ENCODE peak calls at places on chromosome 17, in nine cellular contexts. U is nephron progenitor cell; N is epithelial cell of esophagus; Q is Karpas-422; Z is NCI-H226; X is AG09309; B is EH; F is activated naive CD4-positive, alpha-beta T cell treated with anti-CD3 and anti-CD28 coated beads, Interleukin-2, amount 10 ng/mL, durations not matched to agents 7 days and 5 days; L is CD8-positive, alpha-beta T cell. T is an unnamed sample.

GRCh38 chr17:4232168-4232813 is 31.5 kb downstream of the ANKFY1 start:
- DNase-seq in U (no peak), N (peak), Q (no peak), Z (no peak), X (peak), B (peak), F (no peak), L (no peak), T (no peak)

GRCh38 chr17:16282522-16282921 is 65.5 kb downstream of the PIGL start:
- DNase-seq in U (no peak), N (peak), Q (no peak), Z (peak), X (no peak), B (peak), F (no peak), L (no peak), T (no peak)

GRCh38 chr17:64399071-64399766 is 8.6 kb upstream of the PECAM1 start:
- DNase-seq in U (no peak), N (peak), Q (no peak), Z (peak), X (no peak), B (no peak), F (no peak), L (no peak), T (no peak)

GRCh38 chr17:69695646-69696045 is 281.1 kb downstream of the MAP2K6 start:
- DNase-seq in U (no peak), N (no peak), Q (no peak), Z (no peak), X (no peak), B (no peak), F (no peak), L (no peak), T (no peak)

GRCh38 chr17:66589892-66590291 is 245.0 kb upstream of the CACNG5 start:
- DNase-seq in U (no peak), N (no peak), Q (no peak), Z (no peak), X (no peak), B (no peak), F (no peak), L (no peak), T (no peak)

GRCh38 chr17:76390003-76390421 is 5.6 kb downstream of the SPHK1 start:
- DNase-seq in U (no peak), N (no peak), Q (peak), Z (no peak), X (no peak), B (no peak), F (no peak), L (no peak), T (no peak)

GRCh38 chr17:69857412-69857835 is 217.6 kb upstream of the KCNJ16 start:
- DNase-seq in U (no peak), N (peak), Q (no peak), Z (no peak), X (peak), B (peak), F (no peak), L (no peak), T (no peak)

GRCh38 chr17:39573447-39574298 is 34.0 kb downstream of the NEUROD2 start:
- DNase-seq in U (peak), N (peak), Q (peak), Z (peak), X (no peak), B (peak), F (peak), L (peak), T (no peak)

GRCh38 chr17:9225305-9226101 is 204.2 kb downstream of the NTN1 start:
- DNase-seq in U (no peak), N (no peak), Q (no peak), Z (no peak), X (no peak), B (no peak), F (no peak), L (no peak), T (no peak)

GRCh38 chr17:22470411-22471175 is 778.3 kb downstream of the KCNJ18 start:
- DNase-seq in U (no peak), N (no peak), Q (no peak), Z (no peak), X (no peak), B (no peak), F (no peak), L (no peak), T (no peak)

GRCh38 chr17:27572665-27573064 is 58.3 kb upstream of the LGALS9 start:
- DNase-seq in U (no peak), N (no peak), Q (no peak), Z (peak), X (no peak), B (peak), F (no peak), L (no peak), T (no peak)

GRCh38 chr17:29168079-29168758 is 12.0 kb downstream of the MYO18A start:
- DNase-seq in U (no peak), N (no peak), Q (no peak), Z (no peak), X (no peak), B (no peak), F (no peak), L (no peak), T (no peak)

GRCh38 chr17:10177921-10178788 is 20.3 kb downstream of the GAS7 start:
- DNase-seq in U (no peak), N (no peak), Q (peak), Z (no peak), X (no peak), B (peak), F (no peak), L (no peak), T (no peak)

GRCh38 chr17:79905832-79906231 is 66.6 kb upstream of the CBX4 start:
- DNase-seq in U (no peak), N (no peak), Q (peak), Z (no peak), X (no peak), B (no peak), F (no peak), L (no peak), T (no peak)

GRCh38 chr17:44279586-44280344 is 11.8 kb upstream of the SLC4A1 start:
- DNase-seq in U (peak), N (peak), Q (no peak), Z (peak), X (peak), B (peak), F (no peak), L (peak), T (peak)

GRCh38 chr17:54172654-54173316 is 350.1 kb downstream of the KIF2B start:
- DNase-seq in U (peak), N (peak), Q (peak), Z (no peak), X (no peak), B (no peak), F (no peak), L (no peak), T (no peak)

GRCh38 chr17:61291457-61292311 is 108.0 kb upstream of the TBX2 start:
- DNase-seq in U (no peak), N (no peak), Q (no peak), Z (no peak), X (no peak), B (peak), F (no peak), L (no peak), T (no peak)

GRCh38 chr17:57490890-57491289 is 234.6 kb downstream of the MSI2 start:
- DNase-seq in U (no peak), N (no peak), Q (no peak), Z (no peak), X (no peak), B (no peak), F (no peak), L (no peak), T (no peak)